ENCODE peak calls at places on chromosomes 7 and 10, in eight cellular contexts. G is foreskin fibroblast, J is mesenteric fat pad, X is NCI-H1092 treated with DMSO at 0.1 percent for 48 hours, H is NCI-H1105 treated with DMSO at 0.1 percent for 48 hours, B is prostate gland, M is sciatic nerve, Z is left lobe of liver. T is an unnamed sample.
A peak's percentile ranks its signal among the peaks of the same experiment; 100 is the strongest.

GRCh38 chr10:87670591-87670990 is 10.9 kb downstream of the PAPSS2 start:
- DNase-seq in H (no peak), M (no peak), G (no peak), J (no peak), X (no peak), Z (no peak), B (no peak), T (no peak)

GRCh38 chr10:10911471-10911921 is 106.2 kb upstream of the CELF2 start:
- DNase-seq in X (no peak), G (peak; percentile 94), Z (no peak), J (peak; percentile 90), B (peak; percentile 66), M (peak; percentile 76), H (no peak), T (peak; percentile 83)

GRCh38 chr7:85185355-85186082 is 1.3 kb downstream of the SEMA3D start:
- DNase-seq in M (peak; percentile 76), Z (no peak), J (no peak), G (peak; percentile 86), H (peak; percentile 37), B (peak; percentile 23), X (peak; percentile 23), T (peak; percentile 75)

GRCh38 chr7:114622189-114622588 is 207.6 kb downstream of the FOXP2 start:
- DNase-seq in G (no peak), Z (no peak), X (peak; percentile 22), H (peak; percentile 89), M (no peak), B (no peak), J (no peak), T (no peak)

GRCh38 chr7:124874644-124875163 is 54.9 kb downstream of the POT1 start:
- DNase-seq in X (no peak), Z (no peak), G (no peak), H (no peak), M (no peak), B (no peak), J (no peak), T (no peak)

GRCh38 chr10:132065491-132066105 is at the start of gene JAKMIP3:
- DNase-seq in M (peak; percentile 67), B (peak; percentile 62), X (no peak), Z (peak; percentile 48), G (peak; percentile 90), J (peak; percentile 87), H (no peak), T (peak; percentile 74)

GRCh38 chr7:12549106-12549505 is 21.4 kb upstream of the SCIN start:
- DNase-seq in M (no peak), Z (no peak), B (no peak), J (no peak), H (no peak), X (no peak), G (peak; percentile 68), T (no peak)

GRCh38 chr10:124648738-124649137 is 95.4 kb downstream of the FAM53B start:
- DNase-seq in M (peak; percentile 81), Z (peak; percentile 78), X (peak; percentile 77), B (no peak), J (no peak), H (peak; percentile 70), G (peak; percentile 87), T (peak; percentile 91)

GRCh38 chr7:47474937-47475879 is 106.7 kb downstream of the TNS3 start:
- DNase-seq in J (peak; percentile 76), Z (peak; percentile 93), B (peak; percentile 40), G (peak; percentile 96), H (no peak), M (peak; percentile 83), X (no peak), T (peak; percentile 91)

GRCh38 chr10:119770928-119771327 is 45.1 kb downstream of the INPP5F start:
- DNase-seq in J (no peak), M (no peak), X (no peak), G (peak; percentile 53), Z (no peak), B (no peak), H (no peak), T (no peak)

GRCh38 chr7:85070967-85071628 is 115.8 kb downstream of the SEMA3D start:
- DNase-seq in Z (no peak), M (no peak), B (no peak), H (no peak), G (peak; percentile 49), J (no peak), X (no peak), T (no peak)

GRCh38 chr10:12388671-12389070 is 39.3 kb downstream of the CAMK1D start:
- DNase-seq in G (no peak), H (no peak), X (no peak), Z (peak; percentile 38), M (no peak), B (no peak), J (peak; percentile 47), T (no peak)

GRCh38 chr10:132875435-132875834 is 66.9 kb downstream of the CFAP46 start:
- DNase-seq in Z (no peak), J (peak; percentile 39), G (no peak), X (no peak), B (no peak), H (no peak), M (no peak), T (no peak)

GRCh38 chr7:24455813-24456525 is 117.3 kb upstream of the PALS2 start:
- DNase-seq in M (no peak), G (no peak), H (no peak), B (no peak), J (no peak), Z (no peak), X (no peak), T (no peak)

GRCh38 chr10:78028438-78029293 is 649 bp downstream of the POLR3A start:
- DNase-seq in X (no peak), Z (no peak), H (no peak), B (no peak), M (no peak), G (peak; percentile 64), J (no peak), T (no peak)

GRCh38 chr7:1662767-1663166 is 7.3 kb upstream of the ELFN1 start:
- DNase-seq in J (peak; percentile 51), M (peak; percentile 44), G (no peak), B (no peak), Z (peak; percentile 16), H (no peak), X (no peak), T (peak; percentile 38)

GRCh38 chr7:124781907-124782306 is 16.3 kb upstream of the GPR37 start:
- DNase-seq in J (no peak), G (no peak), B (no peak), Z (no peak), X (no peak), M (no peak), H (no peak), T (no peak)

GRCh38 chr10:114694735-114695134 is 36.7 kb upstream of the ABLIM1 start:
- DNase-seq in J (no peak), Z (peak; percentile 65), H (no peak), M (no peak), G (peak; percentile 43), B (no peak), X (peak; percentile 37), T (no peak)

GRCh38 chr7:21044384-21044783 is 257.7 kb upstream of the SP8 start:
- DNase-seq in X (no peak), B (no peak), M (no peak), Z (no peak), J (no peak), G (no peak), H (peak; percentile 15), T (no peak)

GRCh38 chr10:3548096-3548495 is 236.9 kb downstream of the KLF6 start:
- DNase-seq in B (no peak), X (no peak), J (no peak), M (no peak), Z (no peak), G (peak; percentile 47), H (no peak), T (no peak)

GRCh38 chr10:29469481-29470354 is 165.1 kb downstream of the SVIL start:
- DNase-seq in Z (no peak), G (no peak), M (no peak), J (no peak), X (no peak), H (no peak), B (no peak), T (no peak)

GRCh38 chr7:75971961-75972763 is 22.2 kb downstream of the TMEM120A start:
- DNase-seq in Z (peak; percentile 69), B (no peak), H (no peak), X (no peak), M (no peak), G (peak; percentile 48), J (peak; percentile 91), T (no peak)

GRCh38 chr10:110006358-110007170 is 1.2 kb upstream of the ADD3 start:
- DNase-seq in H (no peak), J (no peak), X (no peak), B (no peak), G (peak; percentile 92), M (no peak), Z (no peak), T (peak; percentile 81)